ENCODE peak calls at places on chromosomes 12 and 14, in four cellular contexts. R, S, T and P are unnamed samples.

GRCh38 chr12:82415402-82415801 is 57.1 kb downstream of the METTL25 start:
- DNase-seq in R (no peak), S (no peak), T (no peak), P (no peak)

GRCh38 chr12:47818382-47818700 is 1.4 kb downstream of the HDAC7 start:
- DNase-seq in R (no peak), S (no peak), T (no peak), P (no peak)

GRCh38 chr12:131437706-131438210 is 273.1 kb upstream of the SFSWAP start:
- DNase-seq in R (no peak), S (no peak), T (no peak), P (no peak)

GRCh38 chr12:106632797-106633450 is 50.1 kb downstream of the RFX4 start:
- DNase-seq in R (no peak), S (no peak), T (no peak), P (no peak)

GRCh38 chr12:61854902-61855301 is 405.3 kb upstream of the USP15 start:
- DNase-seq in R (no peak), S (no peak), T (no peak), P (no peak)

GRCh38 chr12:131836193-131836592 is 8.0 kb downstream of the MMP17 start:
- DNase-seq in R (no peak), S (no peak), T (no peak), P (peak)

GRCh38 chr12:9935026-9935425 is 2.9 kb upstream of the CLEC2A start:
- DNase-seq in R (no peak), S (no peak), T (no peak), P (no peak)

GRCh38 chr14:82362452-82362851 is 828.8 kb upstream of the SEL1L start:
- DNase-seq in R (no peak), S (no peak), T (no peak), P (no peak)

GRCh38 chr12:32217354-32218310 is 111.0 kb downstream of the BICD1 start:
- DNase-seq in R (no peak), S (peak), T (no peak), P (no peak)

GRCh38 chr12:52210186-52210924 is 18.5 kb upstream of the KRT80 start:
- DNase-seq in R (no peak), S (no peak), T (no peak), P (no peak)

GRCh38 chr12:72296389-72296788 is 24.2 kb downstream of the TRHDE start:
- DNase-seq in R (no peak), S (no peak), T (no peak), P (no peak)

GRCh38 chr12:64618953-64619590 is 8.8 kb downstream of the RASSF3 start:
- DNase-seq in R (no peak), S (no peak), T (no peak), P (no peak)